ENCODE peak calls at places on chromosome 1, in six cellular contexts. R is GDM1, Y is mesendoderm, H is uterus, L is A673, J is Calu3. V is an unnamed sample.

GRCh38 chr1:87600070-87600469 is 271.4 kb downstream of the LMO4 start:
- DNase-seq in H (no peak), Y (peak), L (no peak), R (no peak), J (no peak), V (no peak)

GRCh38 chr1:47235280-47235679 is 3.3 kb upstream of the TAL1 start:
- DNase-seq in H (no peak), Y (no peak), J (no peak), R (peak), L (no peak), V (no peak)

GRCh38 chr1:223429313-223429731 is 36.1 kb downstream of the CCDC185 start:
- DNase-seq in Y (no peak), L (no peak), H (no peak), J (no peak), R (no peak), V (no peak)

GRCh38 chr1:91725961-91726704 is 159.8 kb downstream of the TGFBR3 start:
- DNase-seq in L (no peak), R (no peak), J (no peak), H (peak), Y (no peak), V (no peak)

GRCh38 chr1:189103956-189104355 is 1373.7 kb downstream of the BRINP3 start:
- DNase-seq in L (no peak), H (no peak), R (no peak), J (no peak), Y (no peak), V (no peak)

GRCh38 chr1:30422251-30422650 is 301.1 kb downstream of the MATN1 start:
- DNase-seq in R (no peak), J (no peak), L (no peak), Y (no peak), H (peak), V (no peak)

GRCh38 chr1:99662581-99663208 is 16.8 kb downstream of the PALMD start:
- DNase-seq in R (no peak), H (peak), J (no peak), L (peak), Y (no peak), V (no peak)

GRCh38 chr1:110153407-110153950 is 3.2 kb downstream of the SLC6A17 start:
- DNase-seq in Y (no peak), L (no peak), J (no peak), H (no peak), R (no peak), V (no peak)

GRCh38 chr1:206952182-206952581 is 5.9 kb upstream of the PIGR start:
- DNase-seq in Y (no peak), L (no peak), J (peak), R (peak), H (no peak), V (no peak)

GRCh38 chr1:154735061-154735800 is 127.2 kb upstream of the ADAR start:
- DNase-seq in H (no peak), Y (no peak), J (no peak), L (no peak), R (no peak), V (no peak)

GRCh38 chr1:151975311-151976014 is 18.2 kb downstream of the S100A10 start:
- DNase-seq in Y (no peak), J (no peak), R (no peak), L (no peak), H (no peak), V (no peak)

GRCh38 chr1:78323311-78323710 is 167.5 kb upstream of the PTGFR start:
- DNase-seq in Y (no peak), H (no peak), J (no peak), L (no peak), R (no peak), V (no peak)

GRCh38 chr1:45122724-45123123 is 83.7 kb downstream of the ZSWIM5 start:
- DNase-seq in Y (peak), J (no peak), H (no peak), R (no peak), L (no peak), V (no peak)

GRCh38 chr1:196399713-196400112 is 208.5 kb downstream of the KCNT2 start:
- DNase-seq in Y (no peak), R (no peak), L (no peak), J (no peak), H (no peak), V (no peak)

GRCh38 chr1:5705751-5706150 is 286.5 kb downstream of the NPHP4 start:
- DNase-seq in L (no peak), R (no peak), Y (no peak), H (no peak), J (no peak), V (no peak)

GRCh38 chr1:16903458-16903796 is 7.6 kb downstream of the RNU1-2 start:
- DNase-seq in L (no peak), R (no peak), Y (no peak), H (no peak), J (no peak), V (no peak)

GRCh38 chr1:31797216-31797615 is 18.6 kb downstream of the SPOCD1 start:
- DNase-seq in L (no peak), J (no peak), R (no peak), Y (no peak), H (no peak), V (no peak)

GRCh38 chr1:203405703-203406430 is 54.9 kb upstream of the FMOD start:
- DNase-seq in Y (no peak), H (no peak), L (no peak), R (no peak), J (no peak), V (no peak)

GRCh38 chr1:26142165-26142564 is 16.7 kb upstream of the FAM110D start:
- DNase-seq in L (no peak), J (no peak), Y (no peak), R (no peak), H (no peak), V (no peak)

GRCh38 chr1:201445300-201445699 is 23.7 kb downstream of the PHLDA3 start:
- DNase-seq in R (no peak), H (no peak), J (no peak), L (no peak), Y (no peak), V (no peak)

GRCh38 chr1:119783354-119784126 is 14.8 kb upstream of the HMGCS2 start:
- DNase-seq in R (no peak), H (no peak), J (no peak), Y (no peak), L (no peak), V (no peak)

GRCh38 chr1:100614570-100614969 is 76.6 kb downstream of the GPR88 start:
- DNase-seq in H (no peak), Y (no peak), L (no peak), J (no peak), R (no peak), V (peak)

GRCh38 chr1:47437518-47438320 is at the start of gene FOXD2:
- DNase-seq in R (peak), H (peak), Y (peak), J (peak), L (peak), V (peak)

GRCh38 chr1:64065571-64065970 is 137.9 kb upstream of the UBE2U start:
- DNase-seq in L (no peak), Y (no peak), J (no peak), H (no peak), R (no peak), V (no peak)

GRCh38 chr1:45793942-45794604 is 9.3 kb upstream of the MAST2 start:
- DNase-seq in H (no peak), R (no peak), J (no peak), Y (no peak), L (no peak), V (no peak)

GRCh38 chr1:51998007-51998406 is 7.5 kb upstream of the RAB3B start:
- DNase-seq in L (no peak), J (no peak), R (no peak), H (no peak), Y (peak), V (no peak)

GRCh38 chr1:110262846-110263631 is 52.9 kb downstream of the KCNC4 start:
- DNase-seq in L (no peak), H (no peak), R (no peak), J (no peak), Y (no peak), V (peak)

GRCh38 chr1:241271427-241271826 is 85.6 kb downstream of the RGS7 start:
- DNase-seq in L (no peak), J (peak), R (no peak), Y (no peak), H (no peak), V (no peak)

GRCh38 chr1:185650602-185651230 is 83.5 kb upstream of the HMCN1 start:
- DNase-seq in R (no peak), L (no peak), H (no peak), Y (no peak), J (no peak), V (no peak)

GRCh38 chr1:100995196-100995983 is 30.2 kb downstream of the DPH5 start:
- DNase-seq in L (no peak), J (no peak), R (no peak), H (no peak), Y (no peak), V (no peak)

GRCh38 chr1:227788279-227789041 is 27.0 kb upstream of the PRSS38 start:
- DNase-seq in R (no peak), J (peak), Y (peak), L (peak), H (no peak), V (no peak)

GRCh38 chr1:84936116-84936810 is 43.3 kb upstream of the LPAR3 start:
- DNase-seq in R (peak), J (peak), L (peak), Y (peak), H (peak), V (peak)